ENCODE peak calls at places on chromosomes 6 and 20, in nine cellular contexts. O is activated CD8-positive, alpha-beta memory T cell treated with anti-CD3 and anti-CD28 coated beads, Interleukin-2, amount 10 ng/mL, durations not matched to agents 7 days and 5 days; B is stimulated activated CD4-positive, alpha-beta T cell treated with anti-CD3 and anti-CD28 coated beads, TNF-alpha, amount 100 ng/mL, for 1 hour; A is tibial artery; U is mammary epithelial cell; D is WTC11; E is left cardiac atrium; Q is EL; X is GM12891. R is an unnamed sample.

GRCh38 chr20:15399781-15400180 is 1062.4 kb upstream of the FLRT3 start:
- DNase-seq in O (no peak), B (no peak), A (no peak), U (no peak), D (no peak), E (no peak), Q (no peak), X (no peak), R (no peak)

GRCh38 chr20:36399147-36399968 is 93.2 kb downstream of the DLGAP4 start:
- DNase-seq in O (peak; percentile 60), B (peak; percentile 6), A (no peak), U (peak; percentile 53), D (peak; percentile 96), E (no peak), Q (peak; percentile 50), X (peak; percentile 63), R (peak; percentile 14)

GRCh38 chr20:57736738-57737347 is 27.0 kb upstream of the PMEPA1 start:
- DNase-seq in O (no peak), B (no peak), A (no peak), U (no peak), D (no peak), E (no peak), Q (no peak), X (no peak), R (no peak)

GRCh38 chr6:166286831-166287271 is 21.3 kb downstream of the PRR18 start:
- DNase-seq in O (no peak), B (no peak), A (peak; percentile 42), U (no peak), D (no peak), E (no peak), Q (no peak), X (no peak), R (no peak)

GRCh38 chr20:58457083-58457680 is 58.0 kb downstream of the APCDD1L start:
- DNase-seq in O (no peak), B (no peak), A (no peak), U (no peak), D (no peak), E (no peak), Q (peak; percentile 92), X (no peak), R (no peak)

GRCh38 chr6:140271759-140272377 is 897.4 kb upstream of the CITED2 start:
- DNase-seq in O (no peak), B (no peak), A (no peak), U (no peak), D (no peak), E (no peak), Q (no peak), X (peak; percentile 11), R (no peak)

GRCh38 chr6:162448294-162448693 is 279.3 kb downstream of the PRKN start:
- DNase-seq in O (no peak), B (no peak), A (no peak), U (no peak), D (no peak), E (no peak), Q (no peak), X (no peak), R (no peak)

GRCh38 chr6:128567029-128567428 is 46.6 kb upstream of the PTPRK start:
- DNase-seq in O (no peak), B (no peak), A (no peak), U (peak; percentile 58), D (no peak), E (no peak), Q (peak; percentile 61), X (no peak), R (no peak)

GRCh38 chr6:68196645-68197044 is 438.4 kb upstream of the ADGRB3 start:
- DNase-seq in O (no peak), B (no peak), A (no peak), U (peak; percentile 6), D (no peak), E (no peak), Q (no peak), X (no peak), R (no peak)

GRCh38 chr6:137412562-137412961 is 81.6 kb downstream of the OLIG3 start:
- DNase-seq in O (no peak), B (no peak), A (no peak), U (no peak), D (no peak), E (no peak), Q (no peak), X (no peak), R (no peak)

GRCh38 chr20:56778765-56779195 is 149.7 kb downstream of the TFAP2C start:
- DNase-seq in O (no peak), B (no peak), A (no peak), U (no peak), D (no peak), E (peak; percentile 39), Q (no peak), X (no peak), R (no peak)

GRCh38 chr6:2245954-2246863 is 804 bp upstream of the GMDS start:
- DNase-seq in O (peak; percentile 59), B (peak; percentile 8), A (peak; percentile 73), U (peak; percentile 82), D (peak; percentile 55), E (peak; percentile 60), Q (peak; percentile 53), X (no peak), R (no peak)

GRCh38 chr20:38418509-38419204 is 16.5 kb downstream of the SNHG17 start:
- DNase-seq in O (no peak), B (no peak), A (no peak), U (no peak), D (no peak), E (peak; percentile 54), Q (peak; percentile 41), X (no peak), R (no peak)

GRCh38 chr6:38058022-38058421 is 238.5 kb downstream of the ZFAND3 start:
- DNase-seq in O (no peak), B (peak; percentile 20), A (no peak), U (peak; percentile 96), D (no peak), E (no peak), Q (peak; percentile 53), X (no peak), R (no peak)

GRCh38 chr20:41769650-41770049 is 151.5 kb upstream of the CHD6 start:
- DNase-seq in O (no peak), B (no peak), A (no peak), U (no peak), D (peak; percentile 31), E (no peak), Q (no peak), X (no peak), R (no peak)

GRCh38 chr6:43199912-43200311 is 17.9 kb downstream of the CUL9 start:
- DNase-seq in O (no peak), B (no peak), A (peak; percentile 28), U (no peak), D (no peak), E (no peak), Q (no peak), X (no peak), R (no peak)

GRCh38 chr6:160356074-160356754 is 8.0 kb downstream of the SLC22A3 start:
- DNase-seq in O (no peak), B (no peak), A (no peak), U (no peak), D (no peak), E (no peak), Q (no peak), X (no peak), R (no peak)

GRCh38 chr6:138543648-138544047 is 44.4 kb upstream of the NHSL1 start:
- DNase-seq in O (no peak), B (no peak), A (no peak), U (no peak), D (no peak), E (no peak), Q (no peak), X (no peak), R (no peak)

GRCh38 chr20:37535443-37536132 is 7.9 kb upstream of the BLCAP start:
- DNase-seq in O (peak; percentile 40), B (no peak), A (no peak), U (no peak), D (no peak), E (no peak), Q (no peak), X (no peak), R (no peak)

GRCh38 chr6:155646443-155646842 is 190.8 kb upstream of the NOX3 start:
- DNase-seq in O (no peak), B (no peak), A (no peak), U (no peak), D (no peak), E (no peak), Q (no peak), X (no peak), R (no peak)

GRCh38 chr20:2042400-2042799 is 48.5 kb upstream of the PDYN start:
- DNase-seq in O (no peak), B (no peak), A (no peak), U (peak; percentile 64), D (no peak), E (no peak), Q (peak; percentile 78), X (no peak), R (no peak)

GRCh38 chr20:63446174-63447024 is 26.1 kb downstream of the KCNQ2 start:
- DNase-seq in O (no peak), B (no peak), A (no peak), U (no peak), D (no peak), E (peak; percentile 51), Q (no peak), X (no peak), R (no peak)

GRCh38 chr6:46491789-46492547 is 719 bp upstream of the RCAN2 start:
- DNase-seq in O (peak; percentile 41), B (no peak), A (peak; percentile 84), U (peak; percentile 33), D (peak; percentile 56), E (peak; percentile 58), Q (peak; percentile 25), X (peak; percentile 13), R (no peak)

GRCh38 chr20:17036546-17036945 is 190.3 kb upstream of the PCSK2 start:
- DNase-seq in O (no peak), B (no peak), A (no peak), U (no peak), D (no peak), E (no peak), Q (no peak), X (no peak), R (no peak)

GRCh38 chr6:14732845-14733757 is 512.8 kb upstream of the JARID2 start:
- DNase-seq in O (peak; percentile 59), B (no peak), A (no peak), U (peak; percentile 95), D (no peak), E (no peak), Q (peak; percentile 65), X (no peak), R (no peak)

GRCh38 chr20:43379239-43379917 is 78.3 kb upstream of the SRSF6 start:
- DNase-seq in O (no peak), B (no peak), A (no peak), U (peak; percentile 28), D (no peak), E (no peak), Q (peak; percentile 94), X (no peak), R (no peak)

GRCh38 chr20:49361872-49362663 is 84.2 kb upstream of the ZNFX1 start:
- DNase-seq in O (no peak), B (no peak), A (no peak), U (no peak), D (no peak), E (no peak), Q (no peak), X (no peak), R (no peak)

GRCh38 chr6:7787137-7787575 is 61.3 kb downstream of the BMP6 start:
- DNase-seq in O (no peak), B (no peak), A (no peak), U (peak; percentile 24), D (no peak), E (peak; percentile 23), Q (peak; percentile 31), X (no peak), R (no peak)

GRCh38 chr20:17654649-17655285 is 27.3 kb downstream of the RRBP1 start:
- DNase-seq in O (no peak), B (no peak), A (peak; percentile 73), U (no peak), D (peak; percentile 80), E (peak; percentile 57), Q (peak; percentile 68), X (no peak), R (no peak)

GRCh38 chr6:119308994-119309657 is 40.4 kb downstream of the MAN1A1 start:
- DNase-seq in O (no peak), B (no peak), A (no peak), U (no peak), D (no peak), E (no peak), Q (no peak), X (no peak), R (no peak)

GRCh38 chr20:50540620-50541605 is 30.7 kb downstream of the PTPN1 start:
- DNase-seq in O (no peak), B (no peak), A (no peak), U (peak; percentile 64), D (no peak), E (no peak), Q (peak; percentile 97), X (no peak), R (no peak)

R was measured in central memory CD8-positive, alpha-beta T cell.